ENCODE peak calls at places on chromosomes 16 and 17, in six cellular contexts. N, S, Z, U, J and X are unnamed samples.

GRCh38 chr17:59093702-59094231 is 12.9 kb downstream of the TRIM37 start:
- DNase-seq in N (peak; percentile 57), S (no peak), Z (no peak), U (peak; percentile 91), J (peak; percentile 78), X (no peak)

GRCh38 chr16:52069866-52070265 is 477.1 kb downstream of the TOX3 start:
- DNase-seq in N (no peak), S (no peak), Z (no peak), U (no peak), J (peak; percentile 81), X (no peak)

GRCh38 chr17:71071837-71072236 is 902.5 kb downstream of the KCNJ2 start:
- DNase-seq in N (no peak), S (no peak), Z (no peak), U (peak; percentile 98), J (no peak), X (no peak)

GRCh38 chr16:12091569-12092346 is 115.2 kb downstream of the SNX29 start:
- DNase-seq in N (no peak), S (no peak), Z (no peak), U (no peak), J (peak; percentile 82), X (no peak)

GRCh38 chr16:61887903-61888302 is 148.3 kb downstream of the CDH8 start:
- DNase-seq in N (no peak), S (no peak), Z (no peak), U (no peak), J (no peak), X (no peak)

GRCh38 chr16:4868573-4868972 is 21.3 kb downstream of the UBN1 start:
- DNase-seq in N (no peak), S (no peak), Z (no peak), U (no peak), J (no peak), X (no peak)

GRCh38 chr17:79202476-79202875 is 127.9 kb downstream of the ENGASE start:
- DNase-seq in N (no peak), S (no peak), Z (no peak), U (no peak), J (no peak), X (no peak)

GRCh38 chr16:80852261-80852872 is 48.0 kb upstream of the CDYL2 start:
- DNase-seq in N (no peak), S (no peak), Z (no peak), U (no peak), J (peak; percentile 22), X (no peak)

GRCh38 chr16:68411086-68411485 is 37.2 kb downstream of the SMPD3 start:
- DNase-seq in N (no peak), S (no peak), Z (no peak), U (no peak), J (no peak), X (no peak)

GRCh38 chr17:57760001-57760400 is 14.9 kb upstream of the CCDC182 start:
- DNase-seq in N (no peak), S (no peak), Z (no peak), U (no peak), J (no peak), X (no peak)

GRCh38 chr17:39822051-39822450 is 42.1 kb downstream of the IKZF3 start:
- DNase-seq in N (no peak), S (peak; percentile 55), Z (no peak), U (no peak), J (no peak), X (no peak)

GRCh38 chr16:86089341-86089900 is 190.5 kb downstream of the IRF8 start:
- DNase-seq in N (no peak), S (no peak), Z (no peak), U (no peak), J (no peak), X (no peak)

GRCh38 chr17:28335959-28336871 is 654 bp downstream of the TNFAIP1 start:
- DNase-seq in N (peak; percentile 70), S (peak; percentile 9), Z (no peak), U (peak; percentile 70), J (peak; percentile 94), X (no peak)

GRCh38 chr17:78973792-78974520 is 5.8 kb downstream of the LGALS3BP start:
- DNase-seq in N (peak; percentile 29), S (no peak), Z (no peak), U (no peak), J (no peak), X (no peak)

GRCh38 chr17:29613371-29613837 is 9.3 kb downstream of the CORO6 start:
- DNase-seq in N (peak; percentile 98), S (peak; percentile 82), Z (peak; percentile 96), U (no peak), J (peak; percentile 97), X (peak; percentile 88)

GRCh38 chr17:30519707-30520106 is 42.5 kb downstream of the GOSR1 start:
- DNase-seq in N (no peak), S (no peak), Z (no peak), U (peak; percentile 85), J (no peak), X (no peak)

GRCh38 chr17:2222901-2223616 is 80.5 kb downstream of the SMG6 start:
- DNase-seq in N (peak; percentile 78), S (no peak), Z (no peak), U (no peak), J (peak; percentile 75), X (peak; percentile 23)

GRCh38 chr16:85381738-85382592 is 231.2 kb upstream of the GSE1 start:
- DNase-seq in N (no peak), S (no peak), Z (no peak), U (no peak), J (peak; percentile 86), X (no peak)

GRCh38 chr17:32971171-32971570 is 20.5 kb upstream of the SPACA3 start:
- DNase-seq in N (no peak), S (no peak), Z (no peak), U (peak; percentile 65), J (no peak), X (no peak)

GRCh38 chr16:88382491-88383400 is at the start of gene ZNF469:
- DNase-seq in N (peak; percentile 52), S (no peak), Z (no peak), U (peak; percentile 27), J (peak; percentile 74), X (no peak)

GRCh38 chr17:46035112-46035818 is 36.2 kb downstream of the STH start:
- DNase-seq in N (no peak), S (peak; percentile 62), Z (no peak), U (no peak), J (peak; percentile 29), X (no peak)

GRCh38 chr16:55622930-55623561 is 32.7 kb upstream of the SLC6A2 start:
- DNase-seq in N (no peak), S (no peak), Z (no peak), U (no peak), J (peak; percentile 51), X (no peak)

GRCh38 chr16:89423709-89424260 is 66.6 kb downstream of the ANKRD11 start:
- DNase-seq in N (no peak), S (no peak), Z (no peak), U (no peak), J (no peak), X (no peak)

GRCh38 chr17:61179316-61179715 is 220.3 kb upstream of the TBX2 start:
- DNase-seq in N (no peak), S (no peak), Z (no peak), U (no peak), J (peak; percentile 50), X (no peak)

GRCh38 chr17:30605523-30605922 is 128.3 kb downstream of the GOSR1 start:
- DNase-seq in N (no peak), S (no peak), Z (no peak), U (no peak), J (no peak), X (no peak)

GRCh38 chr17:64024781-64025731 is 4.6 kb upstream of the ICAM2 start:
- DNase-seq in N (no peak), S (no peak), Z (no peak), U (no peak), J (no peak), X (peak; percentile 22)